ENCODE peak calls at places on chromosomes 7 and 10, in four cellular contexts. Q is uterus, W is ovary, I is cardiac muscle cell. H is an unnamed sample. For H3K4me1, the result is how much of the 10 kb centered on the place peaks cover.

GRCh38 chr7:5083291-5083690 is 37.6 kb downstream of the RBAK start:
- DNase-seq in Q (no peak), I (no peak), W (no peak), H (no peak)

GRCh38 chr7:29304756-29305155 is 110.2 kb downstream of the CHN2 start:
- DNase-seq in I (no peak), W (peak), Q (no peak), H (no peak)

GRCh38 chr10:63866075-63866746 is 345.0 kb downstream of the REEP3 start:
- DNase-seq in I (peak), Q (peak), W (peak), H (peak)

GRCh38 chr7:24477807-24478655 is 95.2 kb upstream of the PALS2 start:
- DNase-seq in W (peak), I (peak), Q (peak), H (peak)

GRCh38 chr7:47777531-47778152 is 170.6 kb downstream of the PKD1L1 start:
- DNase-seq in I (no peak), Q (no peak), W (no peak), H (no peak)

GRCh38 chr7:7504910-7505704 is 30.6 kb downstream of the COL28A1 start:
- DNase-seq in Q (no peak), W (no peak), I (no peak), H (no peak)

GRCh38 chr7:88091988-88092675 is 127.7 kb downstream of the SRI start:
- DNase-seq in Q (no peak), W (no peak), I (no peak), H (no peak)

GRCh38 chr10:60542691-60543090 is 153.0 kb upstream of the ANK3 start:
- DNase-seq in I (no peak), W (no peak), Q (no peak), H (no peak)

GRCh38 chr7:142804715-142805114 is 33.9 kb downstream of the PRSS2 start:
- DNase-seq in W (no peak), Q (no peak), I (no peak), H (no peak)

GRCh38 chr10:129977794-129978193 is 13.7 kb upstream of the EBF3 start:
- DNase-seq in W (no peak), Q (no peak), I (no peak), H (no peak)

GRCh38 chr7:66140924-66141323 is 26.3 kb downstream of the CRCP start:
- DNase-seq in W (peak), Q (peak), I (peak), H (peak)

GRCh38 chr7:149218469-149219420 is 20.7 kb upstream of the ZNF212 start:
- DNase-seq in W (no peak), I (no peak), Q (no peak), H (no peak)

GRCh38 chr10:60420991-60421894 is 31.6 kb upstream of the ANK3 start:
- DNase-seq in Q (no peak), I (peak), W (no peak), H (no peak)

GRCh38 chr7:100827330-100828226 is at the start of gene EPHB4:
- DNase-seq in I (peak), W (peak), Q (peak), H (no peak)

GRCh38 chr10:71241114-71241898 is 28.9 kb downstream of the UNC5B start:
- DNase-seq in W (no peak), I (peak), Q (peak), H (no peak)

GRCh38 chr7:72437061-72437460 is 24.9 kb upstream of the CALN1 start:
- DNase-seq in Q (no peak), I (no peak), W (no peak), H (no peak)

GRCh38 chr10:28561531-28561930 is 28.6 kb downstream of the WAC start:
- DNase-seq in Q (no peak), W (no peak), I (no peak), H (no peak)

GRCh38 chr10:109998513-109998912 is 9.3 kb upstream of the ADD3 start:
- DNase-seq in I (no peak), W (no peak), Q (no peak), H (no peak)

GRCh38 chr10:71075066-71075758 is 137.2 kb upstream of the UNC5B start:
- DNase-seq in W (peak), I (no peak), Q (peak), H (peak)

GRCh38 chr7:134302120-134302519 is 14.6 kb downstream of the SLC35B4 start:
- DNase-seq in W (no peak), Q (no peak), I (no peak), H (no peak)

GRCh38 chr10:108567899-108568752 is 1355.2 kb downstream of the XPNPEP1 start:
- DNase-seq in I (no peak), W (no peak), Q (no peak), H (no peak)

GRCh38 chr7:84191842-84192241 is 2.7 kb downstream of the SEMA3A start:
- DNase-seq in W (no peak), I (no peak), Q (no peak), H (no peak)

GRCh38 chr10:76333331-76333730 is 901.9 kb downstream of the LRMDA start:
- DNase-seq in I (no peak), W (no peak), Q (no peak), H (no peak)

GRCh38 chr7:41297167-41297566 is 405.7 kb downstream of the INHBA start:
- DNase-seq in W (no peak), Q (no peak), I (no peak), H (no peak)

GRCh38 chr7:39703143-39703542 is 79.8 kb downstream of the RALA start:
- DNase-seq in Q (no peak), I (peak), W (no peak), H (no peak)

GRCh38 chr7:142516038-142516501 is 233.2 kb upstream of the PRSS1 start:
- DNase-seq in Q (no peak), W (no peak), I (peak), H (no peak)

GRCh38 chr10:114397651-114398145 is 6.6 kb downstream of the AFAP1L2 start:
- DNase-seq in Q (no peak), I (peak), W (peak), H (no peak)

GRCh38 chr10:103504181-103504783 is 10.8 kb downstream of the NEURL1 start:
- DNase-seq in I (peak), Q (peak), W (peak), H (no peak)

GRCh38 chr10:50025627-50026026 is 37.4 kb downstream of the AGAP6 start:
- DNase-seq in Q (no peak), I (no peak), W (no peak), H (no peak)

GRCh38 chr10:86756511-86757109 is at the start of gene BMPR1A:
- DNase-seq in W (no peak), I (peak), Q (no peak), H (peak)

GRCh38 chr10:131584286-131584685 is 272.8 kb upstream of the TCERG1L start:
- DNase-seq in I (no peak), Q (no peak), W (no peak), H (no peak)

GRCh38 chr7:64882341-64883112 is 20.5 kb upstream of the ZNF273 start:
- DNase-seq in I (peak), W (peak), Q (peak), H (peak)

GRCh38 chr10:79292789-79293746 is 54.2 kb upstream of the PPIF start:
- DNase-seq in I (no peak), W (no peak), Q (no peak), H (no peak)

GRCh38 chr7:149147730-149148653 is 739 bp downstream of the ZNF398 start:
- DNase-seq in I (peak), W (peak), Q (peak), H (peak)

DNA sequence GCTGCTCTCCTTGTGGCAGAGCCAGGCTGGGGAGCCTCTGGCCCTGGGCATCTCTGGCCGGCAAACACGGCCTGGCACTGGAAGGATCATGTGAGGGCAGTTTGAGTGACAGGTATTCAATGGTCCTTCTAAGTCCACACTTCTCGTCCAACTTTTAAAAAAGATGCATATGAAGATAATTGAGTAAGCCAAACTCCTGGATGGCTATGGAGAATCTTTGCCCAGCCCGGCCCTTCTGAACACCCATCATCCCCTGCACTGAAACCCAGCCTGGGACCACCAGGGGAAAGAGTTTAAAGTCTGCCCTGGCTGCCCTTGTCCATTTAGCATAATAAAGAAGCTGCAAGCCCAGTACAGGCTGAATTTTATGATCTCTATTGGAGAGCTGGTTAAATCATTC is 4.1 kb downstream of the PTF1A start:
- DNase-seq in W (no peak), I (no peak), Q (no peak), H (no peak)
- H3K27ac ChIP-seq in W (no peak), I (no peak), Q (no peak), H (no peak)

GRCh38 chr7:91264083-91264923 is at the start of gene FZD1:
- DNase-seq in W (peak), I (peak), Q (peak), H (peak)
- TF ChIP-seq CTCF in W (no peak), I (no peak), Q (peak), H (peak)

GRCh38 chr7:30907527-30908267 is 4.0 kb upstream of the AQP1 start:
- DNase-seq in Q (no peak), W (no peak), I (no peak), H (no peak)
- H3K4me1 ChIP-seq in Q (under half), W (under half), I (under half), H (half or more)

GRCh38 chr10:663466-663751 is 26.1 kb downstream of the DIP2C start:
- DNase-seq in I (no peak), Q (no peak), W (no peak), H (no peak)

GRCh38 chr10:664248-664647 is 25.2 kb downstream of the DIP2C start:
- DNase-seq in W (no peak), I (no peak), Q (no peak), H (no peak)

GRCh38 chr10:662686-663465 is 26.6 kb downstream of the DIP2C start:
- DNase-seq in I (no peak), W (no peak), Q (no peak), H (no peak)

GRCh38 chr10:664893-665292 is 24.6 kb downstream of the DIP2C start:
- DNase-seq in I (no peak), W (no peak), Q (no peak), H (no peak)

GRCh38 chr10:663844-664243 is 25.6 kb downstream of the DIP2C start:
- DNase-seq in I (no peak), Q (no peak), W (no peak), H (peak)
- H3K27ac ChIP-seq in I (no peak), Q (no peak), W (no peak), H (no peak)

DNA sequence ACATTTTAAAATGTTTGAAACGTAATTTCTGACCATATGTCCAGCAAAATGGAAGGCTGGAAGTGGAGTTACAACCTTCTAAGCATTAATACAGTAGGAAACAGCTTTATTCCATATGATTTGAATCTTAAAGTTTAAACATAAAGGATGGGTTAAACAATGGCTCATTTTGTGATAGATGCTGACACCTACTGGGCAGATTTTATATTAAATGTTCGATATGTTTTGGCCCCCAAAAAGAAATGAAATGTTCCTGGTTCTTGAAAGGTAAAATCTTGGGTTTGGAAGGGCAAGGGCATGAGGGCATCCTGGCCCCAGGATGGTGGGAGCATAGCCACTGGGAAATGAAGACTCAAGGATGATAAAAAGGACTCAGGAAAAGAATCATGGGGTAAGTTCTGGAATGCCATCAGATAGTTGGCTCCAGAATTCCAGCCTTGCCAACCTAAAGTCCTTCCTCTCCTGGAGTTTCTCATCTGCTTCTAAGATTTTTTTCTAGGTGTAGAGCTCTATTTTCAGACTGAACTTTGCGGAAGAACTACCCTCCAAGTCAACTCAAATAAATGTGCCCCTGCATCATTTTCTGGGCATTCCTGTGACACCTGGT is 34.6 kb upstream of the SLC35G1 start:
- DNase-seq in I (peak), Q (no peak), W (no peak), H (no peak)
- TF ChIP-seq CTCF in I (peak), Q (no peak), W (no peak), H (peak)

GRCh38 chr7:1659696-1660095 is 10.4 kb upstream of the ELFN1 start:
- DNase-seq in W (no peak), I (no peak), Q (no peak), H (peak)
- H3K4me1 ChIP-seq in W (under half), I (under half), Q (under half), H (under half)

GRCh38 chr7:111162692-111163091 is 71.8 kb downstream of the LRRN3 start:
- DNase-seq in Q (no peak), W (no peak), I (no peak), H (no peak)
- H3K27ac ChIP-seq in Q (no peak), W (no peak), I (no peak), H (no peak)

GRCh38 chr10:36506696-36507477 is 618.5 kb upstream of the ANKRD30A start:
- DNase-seq in W (no peak), Q (no peak), I (no peak), H (no peak)

GRCh38 chr10:36499696-36500095 is 625.7 kb upstream of the ANKRD30A start:
- DNase-seq in Q (no peak), W (no peak), I (no peak), H (no peak)

GRCh38 chr10:36504752-36505151 is 620.6 kb upstream of the ANKRD30A start:
- DNase-seq in W (no peak), Q (no peak), I (peak), H (no peak)
- TF ChIP-seq CTCF in W (no peak), Q (no peak), I (peak), H (peak)

GRCh38 chr10:95476482-95477174 is 84.5 kb downstream of the SORBS1 start:
- DNase-seq in I (no peak), W (no peak), Q (no peak), H (no peak)
- H3K4me1 ChIP-seq in I (half or more), W (under half), Q (under half), H (half or more)